ENCODE peak calls at places on chromosomes 2 and 18, in nine cellular contexts. One of them, this sample, is unnamed.
A peak's percentile ranks its signal among the peaks of the same experiment; 100 is the strongest.

GRCh38 chr2:186304064-186304463 is 182.0 kb upstream of the ZC3H15 start:
- DNase-seq in left ventricle myocardium superior: no peak
- DNase-seq in cardiac septum: no peak
- DNase-seq in choroid plexus epithelial cell: no peak
- DNase-seq in K562: no peak
- DNase-seq in CD8-positive, alpha-beta T cell: no peak
- DNase-seq in C1 segment of cervical spinal cord: no peak
- DNase-seq in nucleus accumbens: no peak
- DNase-seq in mammary epithelial cell: no peak
- DNase-seq in this sample: no peak

GRCh38 chr18:36195427-36196122 is 8.3 kb downstream of the MOCOS start:
- DNase-seq in K562: no peak
- DNase-seq in C1 segment of cervical spinal cord: no peak
- DNase-seq in choroid plexus epithelial cell: no peak
- DNase-seq in nucleus accumbens: no peak
- DNase-seq in mammary epithelial cell: no peak
- DNase-seq in left ventricle myocardium superior: no peak
- DNase-seq in CD8-positive, alpha-beta T cell: no peak
- DNase-seq in cardiac septum: peak; percentile 46
- DNase-seq in this sample: no peak

GRCh38 chr2:202036601-202037037 is 3.0 kb downstream of the FZD7 start:
- DNase-seq in choroid plexus epithelial cell: peak; percentile 45
- DNase-seq in left ventricle myocardium superior: peak; percentile 36
- DNase-seq in mammary epithelial cell: peak; percentile 34
- DNase-seq in CD8-positive, alpha-beta T cell: no peak
- DNase-seq in nucleus accumbens: no peak
- DNase-seq in cardiac septum: no peak
- DNase-seq in K562: peak; percentile 12
- DNase-seq in C1 segment of cervical spinal cord: no peak
- DNase-seq in this sample: no peak

GRCh38 chr2:210399440-210400041 is 77.0 kb downstream of the LANCL1 start:
- DNase-seq in C1 segment of cervical spinal cord: no peak
- DNase-seq in choroid plexus epithelial cell: peak; percentile 53
- DNase-seq in nucleus accumbens: no peak
- DNase-seq in K562: no peak
- DNase-seq in cardiac septum: no peak
- DNase-seq in left ventricle myocardium superior: no peak
- DNase-seq in mammary epithelial cell: peak; percentile 11
- DNase-seq in CD8-positive, alpha-beta T cell: no peak
- DNase-seq in this sample: peak; percentile 4

GRCh38 chr2:179106342-179107178 is 56.6 kb upstream of the CCDC141 start:
- DNase-seq in left ventricle myocardium superior: no peak
- DNase-seq in K562: peak; percentile 44
- DNase-seq in mammary epithelial cell: peak; percentile 95
- DNase-seq in CD8-positive, alpha-beta T cell: no peak
- DNase-seq in C1 segment of cervical spinal cord: peak; percentile 35
- DNase-seq in cardiac septum: no peak
- DNase-seq in nucleus accumbens: peak; percentile 16
- DNase-seq in choroid plexus epithelial cell: peak; percentile 96
- DNase-seq in this sample: peak; percentile 97

GRCh38 chr2:212595036-212595654 is 56.5 kb upstream of the ERBB4 start:
- DNase-seq in nucleus accumbens: no peak
- DNase-seq in mammary epithelial cell: peak; percentile 46
- DNase-seq in left ventricle myocardium superior: no peak
- DNase-seq in choroid plexus epithelial cell: peak; percentile 56
- DNase-seq in C1 segment of cervical spinal cord: no peak
- DNase-seq in K562: no peak
- DNase-seq in CD8-positive, alpha-beta T cell: no peak
- DNase-seq in cardiac septum: no peak
- DNase-seq in this sample: peak; percentile 35

GRCh38 chr2:64914735-64915509 is 74.3 kb upstream of the SLC1A4 start:
- DNase-seq in CD8-positive, alpha-beta T cell: no peak
- DNase-seq in choroid plexus epithelial cell: peak; percentile 71
- DNase-seq in nucleus accumbens: no peak
- DNase-seq in mammary epithelial cell: no peak
- DNase-seq in cardiac septum: peak; percentile 54
- DNase-seq in K562: peak; percentile 50
- DNase-seq in C1 segment of cervical spinal cord: no peak
- DNase-seq in left ventricle myocardium superior: peak; percentile 58
- DNase-seq in this sample: no peak

GRCh38 chr18:9782073-9782857 is 74.2 kb downstream of the RAB31 start:
- DNase-seq in mammary epithelial cell: peak; percentile 63
- DNase-seq in CD8-positive, alpha-beta T cell: no peak
- DNase-seq in C1 segment of cervical spinal cord: no peak
- DNase-seq in K562: no peak
- DNase-seq in choroid plexus epithelial cell: peak; percentile 94
- DNase-seq in nucleus accumbens: no peak
- DNase-seq in left ventricle myocardium superior: no peak
- DNase-seq in cardiac septum: no peak
- DNase-seq in this sample: peak; percentile 55

GRCh38 chr2:36561223-36561944 is 36.6 kb downstream of the FEZ2 start:
- DNase-seq in C1 segment of cervical spinal cord: no peak
- DNase-seq in K562: peak; percentile 16
- DNase-seq in left ventricle myocardium superior: no peak
- DNase-seq in nucleus accumbens: no peak
- DNase-seq in CD8-positive, alpha-beta T cell: no peak
- DNase-seq in choroid plexus epithelial cell: peak; percentile 88
- DNase-seq in cardiac septum: no peak
- DNase-seq in mammary epithelial cell: peak; percentile 75
- DNase-seq in this sample: peak; percentile 86

GRCh38 chr2:191189112-191189635 is 38.4 kb upstream of the STAT4 start:
- DNase-seq in mammary epithelial cell: peak; percentile 22
- DNase-seq in left ventricle myocardium superior: no peak
- DNase-seq in cardiac septum: no peak
- DNase-seq in K562: no peak
- DNase-seq in C1 segment of cervical spinal cord: no peak
- DNase-seq in choroid plexus epithelial cell: no peak
- DNase-seq in nucleus accumbens: no peak
- DNase-seq in CD8-positive, alpha-beta T cell: no peak
- DNase-seq in this sample: peak; percentile 43

GRCh38 chr2:45000341-45000901 is 8.8 kb downstream of the SIX2 start:
- DNase-seq in K562: peak; percentile 8
- DNase-seq in C1 segment of cervical spinal cord: no peak
- DNase-seq in mammary epithelial cell: no peak
- DNase-seq in nucleus accumbens: no peak
- DNase-seq in cardiac septum: peak; percentile 66
- DNase-seq in left ventricle myocardium superior: peak; percentile 40
- DNase-seq in CD8-positive, alpha-beta T cell: no peak
- DNase-seq in choroid plexus epithelial cell: no peak
- DNase-seq in this sample: no peak

GRCh38 chr18:29862824-29863223 is 1179.7 kb downstream of the DSC3 start:
- DNase-seq in CD8-positive, alpha-beta T cell: no peak
- DNase-seq in cardiac septum: no peak
- DNase-seq in K562: no peak
- DNase-seq in choroid plexus epithelial cell: no peak
- DNase-seq in mammary epithelial cell: no peak
- DNase-seq in left ventricle myocardium superior: no peak
- DNase-seq in nucleus accumbens: no peak
- DNase-seq in C1 segment of cervical spinal cord: no peak
- DNase-seq in this sample: no peak

GRCh38 chr2:70301344-70302194 is at the start of gene FAM136A:
- DNase-seq in C1 segment of cervical spinal cord: peak; percentile 65
- DNase-seq in CD8-positive, alpha-beta T cell: peak; percentile 89
- DNase-seq in nucleus accumbens: peak; percentile 76
- DNase-seq in choroid plexus epithelial cell: peak; percentile 78
- DNase-seq in left ventricle myocardium superior: peak; percentile 92
- DNase-seq in mammary epithelial cell: peak; percentile 65
- DNase-seq in K562: peak; percentile 91
- DNase-seq in cardiac septum: peak; percentile 96
- DNase-seq in this sample: peak; percentile 49

GRCh38 chr18:68705119-68705518 is 9.8 kb downstream of the TMX3 start:
- DNase-seq in choroid plexus epithelial cell: no peak
- DNase-seq in mammary epithelial cell: no peak
- DNase-seq in nucleus accumbens: no peak
- DNase-seq in left ventricle myocardium superior: no peak
- DNase-seq in CD8-positive, alpha-beta T cell: no peak
- DNase-seq in cardiac septum: no peak
- DNase-seq in K562: no peak
- DNase-seq in C1 segment of cervical spinal cord: no peak
- DNase-seq in this sample: no peak

GRCh38 chr2:119197529-119198266 is 25.9 kb upstream of the STEAP3 start:
- DNase-seq in C1 segment of cervical spinal cord: no peak
- DNase-seq in K562: no peak
- DNase-seq in cardiac septum: no peak
- DNase-seq in nucleus accumbens: no peak
- DNase-seq in CD8-positive, alpha-beta T cell: no peak
- DNase-seq in mammary epithelial cell: no peak
- DNase-seq in left ventricle myocardium superior: no peak
- DNase-seq in choroid plexus epithelial cell: peak; percentile 24
- DNase-seq in this sample: no peak

GRCh38 chr2:60391250-60392013 is 162.0 kb downstream of the BCL11A start:
- DNase-seq in CD8-positive, alpha-beta T cell: no peak
- DNase-seq in K562: no peak
- DNase-seq in C1 segment of cervical spinal cord: no peak
- DNase-seq in nucleus accumbens: no peak
- DNase-seq in left ventricle myocardium superior: no peak
- DNase-seq in choroid plexus epithelial cell: no peak
- DNase-seq in mammary epithelial cell: no peak
- DNase-seq in cardiac septum: peak; percentile 31
- DNase-seq in this sample: peak; percentile 50

GRCh38 chr18:57059366-57059765 is 87.5 kb upstream of the BOD1L2 start:
- DNase-seq in cardiac septum: no peak
- DNase-seq in C1 segment of cervical spinal cord: no peak
- DNase-seq in mammary epithelial cell: no peak
- DNase-seq in K562: no peak
- DNase-seq in nucleus accumbens: no peak
- DNase-seq in left ventricle myocardium superior: no peak
- DNase-seq in choroid plexus epithelial cell: no peak
- DNase-seq in CD8-positive, alpha-beta T cell: no peak
- DNase-seq in this sample: no peak